ENCODE peak calls at places on chromosomes 12 and 14, in seven cellular contexts. W, Z, T, M, C, A and Y are unnamed samples.

GRCh38 chr14:32192712-32193373 is 9.0 kb upstream of the RNU6-7 start:
- DNase-seq in T (peak), M (no peak), C (no peak), A (no peak), Z (no peak), W (no peak), Y (no peak)

GRCh38 chr12:254039-254438 is 8.6 kb downstream of the SLC6A13 start:
- DNase-seq in C (no peak), W (no peak), Z (no peak), T (peak), M (no peak), A (no peak), Y (no peak)

GRCh38 chr14:40003773-40004172 is 571.5 kb upstream of the FBXO33 start:
- DNase-seq in C (no peak), Z (no peak), W (no peak), T (no peak), A (no peak), M (no peak), Y (no peak)

GRCh38 chr14:69153848-69154208 is 909 bp upstream of the DCAF5 start:
- DNase-seq in T (no peak), M (no peak), Z (no peak), A (no peak), W (no peak), C (no peak), Y (no peak)

GRCh38 chr12:175250-175649 is 38.7 kb downstream of the SLC6A12 start:
- DNase-seq in W (no peak), M (no peak), C (no peak), T (no peak), Z (no peak), A (no peak), Y (no peak)

GRCh38 chr14:100584056-100585031 is 2.9 kb downstream of the BEGAIN start:
- DNase-seq in A (no peak), M (no peak), C (no peak), T (no peak), W (no peak), Z (no peak), Y (no peak)

GRCh38 chr14:64632056-64632455 is 72.2 kb upstream of the PLEKHG3 start:
- DNase-seq in T (no peak), Z (no peak), C (no peak), M (no peak), A (no peak), W (no peak), Y (no peak)

GRCh38 chr12:114192013-114192412 is 213.9 kb downstream of the TBX5 start:
- DNase-seq in M (no peak), T (no peak), A (no peak), W (no peak), C (no peak), Z (no peak), Y (no peak)

GRCh38 chr14:79051711-79052094 is 881.5 kb downstream of the NRXN3 start:
- DNase-seq in A (no peak), M (no peak), C (no peak), T (no peak), W (no peak), Z (no peak), Y (no peak)

GRCh38 chr14:100152091-100152490 is 7.4 kb downstream of the DEGS2 start:
- DNase-seq in Z (no peak), W (no peak), C (no peak), T (no peak), M (no peak), A (no peak), Y (no peak)

GRCh38 chr14:67187210-67187609 is 2.0 kb upstream of the GARIN2 start:
- DNase-seq in T (peak), M (peak), W (peak), C (no peak), A (no peak), Z (no peak), Y (peak)

GRCh38 chr12:50257226-50258166 is 25.8 kb downstream of the LIMA1 start:
- DNase-seq in C (no peak), A (no peak), M (no peak), W (peak), Z (no peak), T (no peak), Y (peak)

GRCh38 chr14:104421892-104422291 is 157.7 kb upstream of the C14orf180 start:
- DNase-seq in T (no peak), Z (peak), C (no peak), W (no peak), M (no peak), A (no peak), Y (no peak)

GRCh38 chr12:127108360-127109215 is 1158.4 kb upstream of the TMEM132C start:
- DNase-seq in Z (peak), M (peak), W (peak), T (peak), A (no peak), C (peak), Y (peak)

GRCh38 chr12:127722651-127723050 is 544.3 kb upstream of the TMEM132C start:
- DNase-seq in W (no peak), T (no peak), M (no peak), Z (no peak), C (no peak), A (no peak), Y (no peak)

GRCh38 chr14:71588576-71589215 is 343.5 kb upstream of the RGS6 start:
- DNase-seq in Z (no peak), W (no peak), C (no peak), T (no peak), A (no peak), M (no peak), Y (no peak)

GRCh38 chr12:5907812-5908211 is 37.2 kb downstream of the ANO2 start:
- DNase-seq in M (no peak), Z (peak), T (no peak), A (no peak), W (no peak), C (no peak), Y (no peak)

GRCh38 chr12:46718495-46718894 is 107.3 kb downstream of the SLC38A4 start:
- DNase-seq in M (no peak), T (no peak), W (no peak), Z (no peak), A (no peak), C (no peak), Y (no peak)

GRCh38 chr14:58912287-58912686 is 274.5 kb downstream of the DACT1 start:
- DNase-seq in Z (no peak), T (no peak), A (no peak), W (no peak), C (no peak), M (no peak), Y (no peak)

GRCh38 chr12:26690601-26691000 is 142.4 kb downstream of the ITPR2 start:
- DNase-seq in T (no peak), W (no peak), A (no peak), Z (no peak), M (no peak), C (no peak), Y (no peak)

GRCh38 chr12:26298785-26299621 is 103.6 kb downstream of the SSPN start:
- DNase-seq in Z (no peak), W (peak), A (no peak), C (no peak), T (peak), M (peak), Y (peak)

DNA sequence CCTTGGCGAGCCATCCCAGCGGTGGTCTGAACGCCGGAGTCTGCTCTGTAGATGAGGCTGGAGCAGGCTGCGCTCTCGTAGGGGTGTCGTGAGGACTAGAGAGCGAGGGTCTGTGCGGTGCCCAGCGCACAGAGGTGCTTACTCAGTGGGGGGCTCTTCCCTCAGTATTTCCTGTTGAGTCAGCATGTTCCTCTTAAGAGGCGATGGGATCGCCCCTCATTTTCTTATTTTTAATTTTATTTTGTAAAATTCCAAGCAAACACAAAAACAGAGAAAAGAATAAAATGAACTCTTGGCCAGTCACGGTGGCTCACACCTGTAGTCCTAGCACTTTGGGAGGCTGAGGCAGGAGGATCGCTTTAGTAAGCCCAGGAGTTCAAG is 40.8 kb upstream of the BCL7A start:
- DNase-seq in W (no peak), Z (no peak), T (no peak), M (no peak), C (no peak), A (no peak), Y (no peak)
- H3K18ac ChIP-seq in W (no peak), Z (no peak), T (no peak), M (no peak), C (no peak), A (no peak), Y (no peak)

DNA sequence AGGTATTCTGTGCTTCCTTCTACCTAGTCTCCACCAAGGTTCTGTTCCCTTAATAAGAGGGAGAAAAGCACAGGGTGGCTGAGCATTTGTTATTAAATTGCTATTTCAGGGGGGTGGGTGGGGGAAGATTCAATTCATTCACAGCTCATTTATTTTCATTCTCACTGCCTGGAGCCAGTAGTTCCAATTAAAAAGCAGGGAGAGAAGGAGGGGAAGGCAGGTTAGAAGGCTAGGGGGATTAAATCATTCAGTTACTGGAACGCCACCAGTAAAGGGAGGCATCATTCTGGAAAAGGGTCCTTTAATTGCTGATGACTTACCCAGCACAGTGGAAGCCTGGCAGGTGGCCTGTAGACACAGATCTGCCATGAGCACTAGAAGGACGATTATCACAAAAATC is 47.4 kb downstream of the NIN start:
- DNase-seq in C (no peak), M (no peak), W (no peak), T (no peak), Z (no peak), A (no peak), Y (no peak)
- H2AK5ac ChIP-seq in C (no peak), M (no peak), W (no peak), T (no peak), Z (no peak), A (no peak), Y (no peak)

GRCh38 chr14:92971601-92972180 is 48.7 kb downstream of the CHGA start:
- DNase-seq in M (no peak), Z (no peak), A (no peak), T (no peak), C (no peak), W (no peak), Y (no peak)

GRCh38 chr14:92976268-92976667 is 53.3 kb downstream of the CHGA start:
- DNase-seq in T (no peak), Z (no peak), W (no peak), M (no peak), C (no peak), A (no peak), Y (no peak)

GRCh38 chr14:92973265-92973797 is 50.4 kb downstream of the CHGA start:
- DNase-seq in Z (peak), A (peak), C (peak), W (peak), T (peak), M (peak), Y (no peak)

GRCh38 chr14:92974541-92975345 is 51.8 kb downstream of the CHGA start:
- DNase-seq in Z (no peak), T (no peak), M (no peak), C (no peak), A (no peak), W (no peak), Y (no peak)

DNA sequence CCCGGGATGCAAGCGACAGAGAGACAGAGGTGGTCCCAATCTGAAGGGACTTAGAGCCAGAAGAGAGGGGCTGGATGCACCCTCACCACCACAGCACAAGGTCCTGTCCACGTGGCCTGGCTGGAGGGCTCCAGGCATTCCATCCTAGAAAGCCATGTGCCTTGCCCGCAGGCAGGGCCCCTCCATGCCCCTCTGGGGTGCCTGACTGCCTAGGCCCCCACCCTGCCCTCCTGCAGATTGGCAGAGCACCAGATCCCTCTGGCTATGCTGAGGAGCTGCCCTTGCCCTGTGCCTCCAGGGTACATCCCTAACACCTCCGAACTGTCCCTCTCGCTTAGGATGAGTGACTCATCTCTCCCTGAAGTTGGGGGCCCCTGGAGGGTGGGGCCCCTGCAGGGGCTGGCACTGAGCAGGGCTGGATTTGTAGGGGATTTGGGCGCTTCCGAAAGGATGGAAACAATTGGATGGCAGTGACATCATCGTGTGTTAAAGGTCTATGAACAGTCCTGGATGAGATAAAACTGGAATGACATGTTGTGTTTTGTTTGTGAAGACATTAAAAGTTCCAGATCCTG is 50.9 kb downstream of the CHGA start:
- DNase-seq in A (no peak), C (no peak), Z (no peak), M (no peak), T (no peak), W (no peak), Y (no peak)
- H3K23ac ChIP-seq in A (no peak), C (no peak), Z (no peak), M (no peak), T (no peak), W (no peak), Y (no peak)

GRCh38 chr14:74511966-74512365 is 18.4 kb downstream of the ISCA2 start:
- DNase-seq in C (no peak), Z (peak), T (no peak), A (no peak), M (no peak), W (no peak), Y (no peak)

GRCh38 chr14:74516451-74517155 is 23.0 kb downstream of the ISCA2 start:
- DNase-seq in C (no peak), T (peak), A (no peak), Z (peak), W (peak), M (no peak), Y (peak)

GRCh38 chr14:74515891-74516412 is 22.4 kb downstream of the ISCA2 start:
- DNase-seq in M (no peak), Z (no peak), T (no peak), C (no peak), A (no peak), W (no peak), Y (no peak)

GRCh38 chr14:74512431-74512830 is 18.9 kb downstream of the ISCA2 start:
- DNase-seq in Z (peak), M (no peak), W (no peak), C (no peak), A (no peak), T (no peak), Y (no peak)

GRCh38 chr14:74514471-74514932 is 20.9 kb downstream of the ISCA2 start:
- DNase-seq in M (no peak), T (no peak), A (no peak), C (no peak), W (peak), Z (no peak), Y (peak)
- H3K18ac ChIP-seq in M (no peak), T (no peak), A (peak), C (no peak), W (peak), Z (no peak), Y (no peak)

GRCh38 chr12:125853670-125854069 is 788.4 kb downstream of the AACS start:
- DNase-seq in C (no peak), A (no peak), Z (no peak), T (no peak), M (no peak), W (no peak), Y (no peak)
- H2AK5ac ChIP-seq in C (no peak), A (no peak), Z (no peak), T (no peak), M (no peak), W (no peak), Y (no peak)

GRCh38 chr12:117472983-117473382 is 111.6 kb upstream of the NOS1 start:
- DNase-seq in M (no peak), W (no peak), T (peak), Z (peak), A (peak), C (peak), Y (no peak)

GRCh38 chr12:117470804-117471203 is 109.4 kb upstream of the NOS1 start:
- DNase-seq in C (no peak), A (no peak), T (peak), W (no peak), Z (no peak), M (no peak), Y (no peak)

GRCh38 chr12:117466677-117467362 is 105.4 kb upstream of the NOS1 start:
- DNase-seq in C (no peak), Z (no peak), M (no peak), W (no peak), A (no peak), T (peak), Y (no peak)

GRCh38 chr12:117469883-117470483 is 108.6 kb upstream of the NOS1 start:
- DNase-seq in T (no peak), C (no peak), Z (no peak), M (no peak), W (no peak), A (no peak), Y (no peak)

DNA sequence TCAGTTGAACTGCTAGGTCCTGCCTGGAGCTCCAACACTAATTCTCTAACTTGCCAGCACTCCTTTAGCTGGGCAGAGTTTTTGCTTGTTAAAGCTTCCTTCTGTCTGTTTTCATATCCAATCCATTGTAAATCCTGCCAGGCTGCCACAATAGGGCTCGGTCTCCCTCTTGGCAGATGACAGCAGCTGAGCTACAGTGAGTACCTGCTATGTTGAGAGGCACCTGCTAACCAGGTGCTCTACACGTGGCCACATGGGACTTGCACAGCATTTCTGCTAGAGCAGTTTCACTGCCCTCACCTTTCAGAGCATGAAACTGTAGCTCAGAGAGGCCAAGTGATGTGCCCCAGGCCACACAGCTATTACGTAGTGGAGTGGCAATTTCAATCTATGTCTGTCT is 106.6 kb upstream of the NOS1 start:
- DNase-seq in M (no peak), A (no peak), T (no peak), W (no peak), C (no peak), Z (no peak), Y (no peak)
- H3K23ac ChIP-seq in M (no peak), A (no peak), T (no peak), W (no peak), C (no peak), Z (no peak), Y (no peak)

GRCh38 chr12:48160807-48161206 is 3.5 kb upstream of the ASB8 start:
- DNase-seq in A (no peak), M (no peak), T (no peak), Z (no peak), C (no peak), W (no peak), Y (no peak)

GRCh38 chr12:48159976-48160525 is 2.7 kb upstream of the ASB8 start:
- DNase-seq in A (no peak), W (peak), M (no peak), C (no peak), T (no peak), Z (no peak), Y (no peak)

GRCh38 chr12:48157016-48157888 is at the start of gene ASB8:
- DNase-seq in W (peak), M (peak), A (peak), T (peak), C (peak), Z (peak), Y (peak)

GRCh38 chr12:48156648-48157015 is 683 bp downstream of the ASB8 start:
- DNase-seq in A (no peak), Z (no peak), M (no peak), T (peak), C (no peak), W (peak), Y (no peak)

DNA sequence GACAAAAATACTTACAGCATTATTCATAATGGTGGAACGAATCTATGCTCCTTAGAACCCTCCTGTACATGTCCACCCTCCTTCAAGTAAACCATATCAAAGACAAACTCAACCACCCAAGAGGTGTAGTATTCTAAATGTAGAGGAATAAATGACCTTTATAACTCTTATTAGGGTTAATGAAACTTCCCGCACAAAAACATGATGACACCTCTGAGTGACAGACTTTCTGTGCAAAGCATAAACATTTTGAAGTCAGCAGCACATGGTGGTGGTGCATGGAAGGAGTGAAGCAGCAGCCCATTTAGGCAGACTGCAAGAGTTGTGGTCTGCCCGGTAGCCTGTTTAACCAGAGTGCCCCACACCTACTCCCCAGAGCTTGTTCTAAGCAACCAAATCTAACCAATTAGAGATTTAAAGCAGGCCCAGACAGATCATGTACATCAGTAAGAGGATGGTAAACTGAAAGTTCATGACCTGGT is 615 bp upstream of the ASB8 start:
- DNase-seq in Z (no peak), W (no peak), C (no peak), A (no peak), M (no peak), T (no peak), Y (no peak)
- H3K18ac ChIP-seq in Z (no peak), W (peak), C (no peak), A (no peak), M (no peak), T (no peak), Y (peak)